ENCODE peak calls at places on chromosomes 6 and 20, in five cellular contexts. One of them, this sample, is unnamed.

GRCh38 chr6:69796081-69796626 is 656 bp downstream of the LMBRD1 start:
- DNase-seq in GM12865: peak; percentile 68
- DNase-seq in bronchial epithelial cell: peak; percentile 90
- DNase-seq in lower lobe of right lung: no peak
- DNase-seq in progenitor cell of endocrine pancreas: no peak
- DNase-seq in this sample: peak; percentile 50

GRCh38 chr6:22884441-22884840 is 315.1 kb downstream of the HDGFL1 start:
- DNase-seq in GM12865: no peak
- DNase-seq in bronchial epithelial cell: no peak
- DNase-seq in lower lobe of right lung: no peak
- DNase-seq in progenitor cell of endocrine pancreas: no peak
- DNase-seq in this sample: no peak

GRCh38 chr6:1436334-1437306 is 47.2 kb downstream of the FOXF2 start:
- DNase-seq in GM12865: peak; percentile 64
- DNase-seq in bronchial epithelial cell: peak; percentile 61
- DNase-seq in lower lobe of right lung: no peak
- DNase-seq in progenitor cell of endocrine pancreas: peak; percentile 54
- DNase-seq in this sample: no peak

GRCh38 chr20:57576002-57576401 is 15.1 kb downstream of the PCK1 start:
- DNase-seq in GM12865: no peak
- DNase-seq in bronchial epithelial cell: no peak
- DNase-seq in lower lobe of right lung: no peak
- DNase-seq in progenitor cell of endocrine pancreas: no peak
- DNase-seq in this sample: no peak

GRCh38 chr6:36028088-36028886 is 679 bp downstream of the MAPK14 start:
- DNase-seq in GM12865: peak; percentile 37
- DNase-seq in bronchial epithelial cell: peak; percentile 31
- DNase-seq in lower lobe of right lung: peak; percentile 69
- DNase-seq in progenitor cell of endocrine pancreas: peak; percentile 30
- DNase-seq in this sample: no peak

GRCh38 chr6:113860165-113860955 is 3.2 kb downstream of the MARCKS start:
- DNase-seq in GM12865: peak; percentile 20
- DNase-seq in bronchial epithelial cell: no peak
- DNase-seq in lower lobe of right lung: no peak
- DNase-seq in progenitor cell of endocrine pancreas: peak; percentile 15
- DNase-seq in this sample: no peak

GRCh38 chr6:164532546-164533362 is 776.7 kb downstream of the C6orf118 start:
- DNase-seq in GM12865: no peak
- DNase-seq in bronchial epithelial cell: no peak
- DNase-seq in lower lobe of right lung: no peak
- DNase-seq in progenitor cell of endocrine pancreas: no peak
- DNase-seq in this sample: no peak

GRCh38 chr20:43915209-43916072 is 789 bp downstream of the TOX2 start:
- DNase-seq in GM12865: peak; percentile 35
- DNase-seq in bronchial epithelial cell: no peak
- DNase-seq in lower lobe of right lung: no peak
- DNase-seq in progenitor cell of endocrine pancreas: no peak
- DNase-seq in this sample: peak; percentile 66

GRCh38 chr20:45735988-45736387 is 13.8 kb downstream of the SPINT4 start:
- DNase-seq in GM12865: no peak
- DNase-seq in bronchial epithelial cell: no peak
- DNase-seq in lower lobe of right lung: no peak
- DNase-seq in progenitor cell of endocrine pancreas: no peak
- DNase-seq in this sample: no peak

GRCh38 chr6:10659697-10660348 is 34.6 kb downstream of the C6orf52 start:
- DNase-seq in GM12865: no peak
- DNase-seq in bronchial epithelial cell: no peak
- DNase-seq in lower lobe of right lung: peak; percentile 45
- DNase-seq in progenitor cell of endocrine pancreas: peak; percentile 41
- DNase-seq in this sample: no peak

GRCh38 chr20:26208296-26209091 is 511.8 kb upstream of the ZNF337 start:
- DNase-seq in GM12865: peak; percentile 1
- DNase-seq in bronchial epithelial cell: no peak
- DNase-seq in lower lobe of right lung: peak; percentile 75
- DNase-seq in progenitor cell of endocrine pancreas: peak; percentile 29
- DNase-seq in this sample: no peak

GRCh38 chr6:43797919-43798318 is 27.9 kb downstream of the VEGFA start:
- DNase-seq in GM12865: no peak
- DNase-seq in bronchial epithelial cell: no peak
- DNase-seq in lower lobe of right lung: peak; percentile 31
- DNase-seq in progenitor cell of endocrine pancreas: no peak
- DNase-seq in this sample: no peak

GRCh38 chr6:2403546-2403945 is 158.1 kb upstream of the GMDS start:
- DNase-seq in GM12865: no peak
- DNase-seq in bronchial epithelial cell: no peak
- DNase-seq in lower lobe of right lung: no peak
- DNase-seq in progenitor cell of endocrine pancreas: no peak
- DNase-seq in this sample: no peak

GRCh38 chr20:61263084-61263695 is 11.1 kb downstream of the CDH4 start:
- DNase-seq in GM12865: no peak
- DNase-seq in bronchial epithelial cell: no peak
- DNase-seq in lower lobe of right lung: no peak
- DNase-seq in progenitor cell of endocrine pancreas: peak; percentile 57
- DNase-seq in this sample: peak; percentile 28

GRCh38 chr6:61210549-61210948 is 1075.5 kb downstream of the KHDRBS2 start:
- DNase-seq in GM12865: no peak
- DNase-seq in bronchial epithelial cell: no peak
- DNase-seq in lower lobe of right lung: no peak
- DNase-seq in progenitor cell of endocrine pancreas: no peak
- DNase-seq in this sample: no peak

GRCh38 chr6:145091102-145091826 is 644.1 kb downstream of the EPM2A start:
- DNase-seq in GM12865: no peak
- DNase-seq in bronchial epithelial cell: no peak
- DNase-seq in lower lobe of right lung: no peak
- DNase-seq in progenitor cell of endocrine pancreas: no peak
- DNase-seq in this sample: no peak

GRCh38 chr6:119541132-119541905 is 191.8 kb upstream of the MAN1A1 start:
- DNase-seq in GM12865: no peak
- DNase-seq in bronchial epithelial cell: peak; percentile 97
- DNase-seq in lower lobe of right lung: no peak
- DNase-seq in progenitor cell of endocrine pancreas: no peak
- DNase-seq in this sample: no peak

GRCh38 chr6:90893385-90893784 is 306.5 kb upstream of the MAP3K7 start:
- DNase-seq in GM12865: no peak
- DNase-seq in bronchial epithelial cell: no peak
- DNase-seq in lower lobe of right lung: no peak
- DNase-seq in progenitor cell of endocrine pancreas: no peak
- DNase-seq in this sample: no peak

GRCh38 chr20:57570145-57570850 is 9.4 kb downstream of the PCK1 start:
- DNase-seq in GM12865: no peak
- DNase-seq in bronchial epithelial cell: no peak
- DNase-seq in lower lobe of right lung: no peak
- DNase-seq in progenitor cell of endocrine pancreas: no peak
- DNase-seq in this sample: no peak

GRCh38 chr6:36985384-36985962 is 523 bp downstream of the MTCH1 start:
- DNase-seq in GM12865: peak; percentile 19
- DNase-seq in bronchial epithelial cell: no peak
- DNase-seq in lower lobe of right lung: no peak
- DNase-seq in progenitor cell of endocrine pancreas: no peak
- DNase-seq in this sample: no peak

GRCh38 chr20:49893242-49894072 is 21.9 kb downstream of the SPATA2 start:
- DNase-seq in GM12865: peak; percentile 38
- DNase-seq in bronchial epithelial cell: no peak
- DNase-seq in lower lobe of right lung: no peak
- DNase-seq in progenitor cell of endocrine pancreas: no peak
- DNase-seq in this sample: no peak

GRCh38 chr20:51326241-51326819 is 216.2 kb downstream of the NFATC2 start:
- DNase-seq in GM12865: peak; percentile 10
- DNase-seq in bronchial epithelial cell: peak; percentile 43
- DNase-seq in lower lobe of right lung: peak; percentile 61
- DNase-seq in progenitor cell of endocrine pancreas: peak; percentile 37
- DNase-seq in this sample: peak; percentile 25

GRCh38 chr20:46568570-46569129 is 18.2 kb upstream of the OCSTAMP start:
- DNase-seq in GM12865: no peak
- DNase-seq in bronchial epithelial cell: peak; percentile 17
- DNase-seq in lower lobe of right lung: peak; percentile 79
- DNase-seq in progenitor cell of endocrine pancreas: no peak
- DNase-seq in this sample: no peak

GRCh38 chr6:36314221-36315014 is 22.3 kb downstream of the BNIP5 start:
- DNase-seq in GM12865: no peak
- DNase-seq in bronchial epithelial cell: peak; percentile 95
- DNase-seq in lower lobe of right lung: no peak
- DNase-seq in progenitor cell of endocrine pancreas: no peak
- DNase-seq in this sample: peak; percentile 33

GRCh38 chr6:27188885-27189418 is 58.5 kb upstream of the PRSS16 start:
- DNase-seq in GM12865: peak; percentile 87
- DNase-seq in bronchial epithelial cell: peak; percentile 75
- DNase-seq in lower lobe of right lung: peak; percentile 60
- DNase-seq in progenitor cell of endocrine pancreas: no peak
- DNase-seq in this sample: peak; percentile 34

GRCh38 chr6:15523679-15524630 is 138.9 kb downstream of the DTNBP1 start:
- DNase-seq in GM12865: no peak
- DNase-seq in bronchial epithelial cell: no peak
- DNase-seq in lower lobe of right lung: no peak
- DNase-seq in progenitor cell of endocrine pancreas: no peak
- DNase-seq in this sample: no peak

GRCh38 chr6:7238900-7239589 is 74.0 kb downstream of the SSR1 start:
- DNase-seq in GM12865: peak; percentile 86
- DNase-seq in bronchial epithelial cell: peak; percentile 60
- DNase-seq in lower lobe of right lung: peak; percentile 95
- DNase-seq in progenitor cell of endocrine pancreas: peak; percentile 67
- DNase-seq in this sample: peak; percentile 49
- TF ChIP-seq CTCF in GM12865: peak; percentile 66
- TF ChIP-seq CTCF in bronchial epithelial cell: peak; percentile 76
- TF ChIP-seq CTCF in lower lobe of right lung: peak; percentile 72
- TF ChIP-seq CTCF in progenitor cell of endocrine pancreas: peak; percentile 76
- TF ChIP-seq CTCF in this sample: peak; percentile 41

DNA sequence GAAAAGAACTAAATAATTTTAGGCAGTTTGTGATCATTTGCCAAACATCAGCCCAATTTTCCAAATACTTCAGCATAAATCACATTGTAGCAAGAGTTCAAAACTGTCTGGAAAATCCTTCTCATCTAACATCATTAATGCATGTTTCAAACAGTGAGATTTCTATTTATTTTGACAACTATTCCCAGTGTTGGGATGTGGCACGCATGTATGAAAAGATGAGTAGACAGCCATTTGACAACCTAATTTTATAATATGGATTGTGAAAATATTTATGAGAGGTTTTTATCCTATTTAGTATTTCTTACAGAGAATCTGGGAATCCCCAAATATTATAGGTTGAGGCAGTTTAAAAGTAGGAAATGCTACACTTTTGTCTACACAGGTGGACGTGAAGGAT is 357.6 kb upstream of the ARID1B start:
- DNase-seq in GM12865: no peak
- DNase-seq in bronchial epithelial cell: no peak
- DNase-seq in lower lobe of right lung: no peak
- DNase-seq in progenitor cell of endocrine pancreas: no peak
- DNase-seq in this sample: no peak
- TF ChIP-seq CTCF in GM12865: no peak
- TF ChIP-seq CTCF in bronchial epithelial cell: no peak
- TF ChIP-seq CTCF in lower lobe of right lung: no peak
- TF ChIP-seq CTCF in progenitor cell of endocrine pancreas: no peak
- TF ChIP-seq CTCF in this sample: no peak

GRCh38 chr6:134708079-134708478 is 241.8 kb downstream of the ALDH8A1 start:
- DNase-seq in GM12865: no peak
- DNase-seq in bronchial epithelial cell: no peak
- DNase-seq in lower lobe of right lung: no peak
- DNase-seq in progenitor cell of endocrine pancreas: no peak
- DNase-seq in this sample: no peak

GRCh38 chr6:134703206-134703605 is 246.7 kb downstream of the ALDH8A1 start:
- DNase-seq in GM12865: no peak
- DNase-seq in bronchial epithelial cell: no peak
- DNase-seq in lower lobe of right lung: no peak
- DNase-seq in progenitor cell of endocrine pancreas: no peak
- DNase-seq in this sample: no peak

GRCh38 chr6:134707342-134707982 is 242.4 kb downstream of the ALDH8A1 start:
- DNase-seq in GM12865: no peak
- DNase-seq in bronchial epithelial cell: peak; percentile 48
- DNase-seq in lower lobe of right lung: no peak
- DNase-seq in progenitor cell of endocrine pancreas: no peak
- DNase-seq in this sample: no peak

GRCh38 chr6:134706806-134707205 is 243.1 kb downstream of the ALDH8A1 start:
- DNase-seq in GM12865: no peak
- DNase-seq in bronchial epithelial cell: no peak
- DNase-seq in lower lobe of right lung: no peak
- DNase-seq in progenitor cell of endocrine pancreas: no peak
- DNase-seq in this sample: no peak

DNA sequence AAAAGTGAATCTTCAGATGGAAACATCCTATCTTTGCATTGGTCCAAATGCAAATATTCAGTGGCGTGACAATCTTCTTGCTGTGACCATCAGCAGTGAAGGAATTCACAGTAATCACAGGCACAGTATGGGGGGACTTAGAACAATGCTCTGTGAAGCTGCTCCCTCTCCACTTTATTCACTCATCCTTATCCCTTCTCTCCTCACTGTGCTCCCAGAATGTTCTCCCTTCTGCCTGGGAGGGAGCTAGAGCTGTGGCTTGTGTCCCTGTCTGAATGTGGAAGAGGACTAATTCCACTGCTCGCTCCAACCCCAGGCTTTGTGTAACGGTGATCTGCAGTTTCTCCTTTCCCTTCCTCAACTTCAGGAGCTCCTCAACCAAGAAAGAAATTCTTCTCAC is 243.7 kb downstream of the ALDH8A1 start:
- DNase-seq in GM12865: no peak
- DNase-seq in bronchial epithelial cell: no peak
- DNase-seq in lower lobe of right lung: no peak
- DNase-seq in progenitor cell of endocrine pancreas: no peak
- DNase-seq in this sample: no peak
- TF ChIP-seq CTCF in GM12865: no peak
- TF ChIP-seq CTCF in bronchial epithelial cell: no peak
- TF ChIP-seq CTCF in lower lobe of right lung: no peak
- TF ChIP-seq CTCF in progenitor cell of endocrine pancreas: no peak
- TF ChIP-seq CTCF in this sample: no peak

GRCh38 chr6:42050897-42051653 is 751 bp downstream of the TAF8 start:
- DNase-seq in GM12865: no peak
- DNase-seq in bronchial epithelial cell: no peak
- DNase-seq in lower lobe of right lung: no peak
- DNase-seq in progenitor cell of endocrine pancreas: no peak
- DNase-seq in this sample: no peak
- TF ChIP-seq CTCF in GM12865: no peak
- TF ChIP-seq CTCF in bronchial epithelial cell: no peak
- TF ChIP-seq CTCF in lower lobe of right lung: no peak
- TF ChIP-seq CTCF in progenitor cell of endocrine pancreas: no peak
- TF ChIP-seq CTCF in this sample: no peak

GRCh38 chr6:167825759-167826229 is 917 bp upstream of the AFDN start:
- DNase-seq in GM12865: peak; percentile 31
- DNase-seq in bronchial epithelial cell: no peak
- DNase-seq in lower lobe of right lung: peak; percentile 81
- DNase-seq in progenitor cell of endocrine pancreas: peak; percentile 57
- DNase-seq in this sample: no peak
- TF ChIP-seq CTCF in GM12865: no peak
- TF ChIP-seq CTCF in bronchial epithelial cell: peak; percentile 23
- TF ChIP-seq CTCF in lower lobe of right lung: no peak
- TF ChIP-seq CTCF in progenitor cell of endocrine pancreas: no peak
- TF ChIP-seq CTCF in this sample: no peak

This sample was measured in natural killer cell.